ENCODE peak calls at places on chromosomes 13 and 19, in nine cellular contexts. One of them, this sample, is unnamed.

GRCh38 chr19:46692918-46693722 is 23.8 kb downstream of the PRKD2 start:
- DNase-seq in RPMI8226: no peak
- DNase-seq in COR-L47: no peak
- DNase-seq in head of caudate nucleus: no peak
- DNase-seq in T-helper 1 cell: no peak
- DNase-seq in MM.1S: no peak
- DNase-seq in HS-5: no peak
- DNase-seq in H1: no peak
- DNase-seq in stimulated activated CD8-positive, alpha-beta memory T cell treated with anti-CD3 and anti-CD28 coated beads, Interleukin-4, amount 100 ng/mL, for 1 hour: no peak
- DNase-seq in this sample: no peak

GRCh38 chr13:62687727-62688126 is 1272.1 kb upstream of the PCDH20 start:
- DNase-seq in RPMI8226: no peak
- DNase-seq in COR-L47: no peak
- DNase-seq in head of caudate nucleus: no peak
- DNase-seq in T-helper 1 cell: no peak
- DNase-seq in MM.1S: no peak
- DNase-seq in HS-5: no peak
- DNase-seq in H1: no peak
- DNase-seq in stimulated activated CD8-positive, alpha-beta memory T cell treated with anti-CD3 and anti-CD28 coated beads, Interleukin-4, amount 100 ng/mL, for 1 hour: no peak
- DNase-seq in this sample: no peak

GRCh38 chr13:37148501-37148900 is 43.0 kb upstream of the CSNK1A1L start:
- DNase-seq in RPMI8226: no peak
- DNase-seq in COR-L47: no peak
- DNase-seq in head of caudate nucleus: no peak
- DNase-seq in T-helper 1 cell: no peak
- DNase-seq in MM.1S: no peak
- DNase-seq in HS-5: no peak
- DNase-seq in H1: no peak
- DNase-seq in stimulated activated CD8-positive, alpha-beta memory T cell treated with anti-CD3 and anti-CD28 coated beads, Interleukin-4, amount 100 ng/mL, for 1 hour: no peak
- DNase-seq in this sample: no peak

GRCh38 chr19:45376045-45376724 is 5.8 kb upstream of the ERCC2 start:
- DNase-seq in RPMI8226: no peak
- DNase-seq in COR-L47: no peak
- DNase-seq in head of caudate nucleus: no peak
- DNase-seq in T-helper 1 cell: no peak
- DNase-seq in MM.1S: no peak
- DNase-seq in HS-5: peak
- DNase-seq in H1: no peak
- DNase-seq in stimulated activated CD8-positive, alpha-beta memory T cell treated with anti-CD3 and anti-CD28 coated beads, Interleukin-4, amount 100 ng/mL, for 1 hour: no peak
- DNase-seq in this sample: no peak

GRCh38 chr19:46495789-46496099 is at the start of gene PNMA8B:
- DNase-seq in RPMI8226: peak
- DNase-seq in COR-L47: peak
- DNase-seq in head of caudate nucleus: peak
- DNase-seq in T-helper 1 cell: no peak
- DNase-seq in MM.1S: peak
- DNase-seq in HS-5: no peak
- DNase-seq in H1: peak
- DNase-seq in stimulated activated CD8-positive, alpha-beta memory T cell treated with anti-CD3 and anti-CD28 coated beads, Interleukin-4, amount 100 ng/mL, for 1 hour: no peak
- DNase-seq in this sample: peak

GRCh38 chr13:97226788-97227627 is 4.9 kb downstream of the MBNL2 start:
- DNase-seq in RPMI8226: no peak
- DNase-seq in COR-L47: peak
- DNase-seq in head of caudate nucleus: no peak
- DNase-seq in T-helper 1 cell: peak
- DNase-seq in MM.1S: peak
- DNase-seq in HS-5: no peak
- DNase-seq in H1: no peak
- DNase-seq in stimulated activated CD8-positive, alpha-beta memory T cell treated with anti-CD3 and anti-CD28 coated beads, Interleukin-4, amount 100 ng/mL, for 1 hour: peak
- DNase-seq in this sample: no peak

GRCh38 chr13:75402787-75403186 is 79.2 kb downstream of the TBC1D4 start:
- DNase-seq in RPMI8226: no peak
- DNase-seq in COR-L47: no peak
- DNase-seq in head of caudate nucleus: peak
- DNase-seq in T-helper 1 cell: no peak
- DNase-seq in MM.1S: no peak
- DNase-seq in HS-5: no peak
- DNase-seq in H1: no peak
- DNase-seq in stimulated activated CD8-positive, alpha-beta memory T cell treated with anti-CD3 and anti-CD28 coated beads, Interleukin-4, amount 100 ng/mL, for 1 hour: no peak
- DNase-seq in this sample: no peak

GRCh38 chr13:111165611-111166010 is 50.5 kb downstream of the ARHGEF7 start:
- DNase-seq in RPMI8226: no peak
- DNase-seq in COR-L47: no peak
- DNase-seq in head of caudate nucleus: no peak
- DNase-seq in T-helper 1 cell: no peak
- DNase-seq in MM.1S: no peak
- DNase-seq in HS-5: no peak
- DNase-seq in H1: no peak
- DNase-seq in stimulated activated CD8-positive, alpha-beta memory T cell treated with anti-CD3 and anti-CD28 coated beads, Interleukin-4, amount 100 ng/mL, for 1 hour: no peak
- DNase-seq in this sample: no peak

GRCh38 chr19:50432221-50432626 is 468 bp upstream of the MYBPC2 start:
- DNase-seq in RPMI8226: peak
- DNase-seq in COR-L47: no peak
- DNase-seq in head of caudate nucleus: no peak
- DNase-seq in T-helper 1 cell: no peak
- DNase-seq in MM.1S: no peak
- DNase-seq in HS-5: no peak
- DNase-seq in H1: no peak
- DNase-seq in stimulated activated CD8-positive, alpha-beta memory T cell treated with anti-CD3 and anti-CD28 coated beads, Interleukin-4, amount 100 ng/mL, for 1 hour: no peak
- DNase-seq in this sample: no peak

GRCh38 chr13:47287291-47287751 is 390.5 kb upstream of the HTR2A start:
- DNase-seq in RPMI8226: no peak
- DNase-seq in COR-L47: no peak
- DNase-seq in head of caudate nucleus: no peak
- DNase-seq in T-helper 1 cell: no peak
- DNase-seq in MM.1S: no peak
- DNase-seq in HS-5: no peak
- DNase-seq in H1: no peak
- DNase-seq in stimulated activated CD8-positive, alpha-beta memory T cell treated with anti-CD3 and anti-CD28 coated beads, Interleukin-4, amount 100 ng/mL, for 1 hour: no peak
- DNase-seq in this sample: no peak

GRCh38 chr13:23600100-23600499 is 29.9 kb downstream of the TNFRSF19 start:
- DNase-seq in RPMI8226: no peak
- DNase-seq in COR-L47: no peak
- DNase-seq in head of caudate nucleus: no peak
- DNase-seq in T-helper 1 cell: no peak
- DNase-seq in MM.1S: no peak
- DNase-seq in HS-5: no peak
- DNase-seq in H1: no peak
- DNase-seq in stimulated activated CD8-positive, alpha-beta memory T cell treated with anti-CD3 and anti-CD28 coated beads, Interleukin-4, amount 100 ng/mL, for 1 hour: no peak
- DNase-seq in this sample: no peak

GRCh38 chr19:5943623-5944022 is 29.6 kb downstream of the CAPS start:
- DNase-seq in RPMI8226: no peak
- DNase-seq in COR-L47: no peak
- DNase-seq in head of caudate nucleus: no peak
- DNase-seq in T-helper 1 cell: no peak
- DNase-seq in MM.1S: no peak
- DNase-seq in HS-5: no peak
- DNase-seq in H1: no peak
- DNase-seq in stimulated activated CD8-positive, alpha-beta memory T cell treated with anti-CD3 and anti-CD28 coated beads, Interleukin-4, amount 100 ng/mL, for 1 hour: no peak
- DNase-seq in this sample: no peak

GRCh38 chr13:73075546-73075945 is 16.7 kb downstream of the KLF5 start:
- DNase-seq in RPMI8226: no peak
- DNase-seq in COR-L47: no peak
- DNase-seq in head of caudate nucleus: no peak
- DNase-seq in T-helper 1 cell: no peak
- DNase-seq in MM.1S: no peak
- DNase-seq in HS-5: no peak
- DNase-seq in H1: no peak
- DNase-seq in stimulated activated CD8-positive, alpha-beta memory T cell treated with anti-CD3 and anti-CD28 coated beads, Interleukin-4, amount 100 ng/mL, for 1 hour: no peak
- DNase-seq in this sample: no peak

GRCh38 chr19:6738726-6739389 is 622 bp upstream of the TRIP10 start:
- DNase-seq in RPMI8226: peak
- DNase-seq in COR-L47: no peak
- DNase-seq in head of caudate nucleus: no peak
- DNase-seq in T-helper 1 cell: no peak
- DNase-seq in MM.1S: peak
- DNase-seq in HS-5: no peak
- DNase-seq in H1: no peak
- DNase-seq in stimulated activated CD8-positive, alpha-beta memory T cell treated with anti-CD3 and anti-CD28 coated beads, Interleukin-4, amount 100 ng/mL, for 1 hour: no peak
- DNase-seq in this sample: no peak

GRCh38 chr19:52527954-52528326 is 472 bp downstream of the ZNF808 start:
- DNase-seq in RPMI8226: peak
- DNase-seq in COR-L47: no peak
- DNase-seq in head of caudate nucleus: peak
- DNase-seq in T-helper 1 cell: no peak
- DNase-seq in MM.1S: no peak
- DNase-seq in HS-5: no peak
- DNase-seq in H1: no peak
- DNase-seq in stimulated activated CD8-positive, alpha-beta memory T cell treated with anti-CD3 and anti-CD28 coated beads, Interleukin-4, amount 100 ng/mL, for 1 hour: no peak
- DNase-seq in this sample: no peak

GRCh38 chr19:3304871-3305423 is 61.4 kb upstream of the NFIC start:
- DNase-seq in RPMI8226: peak
- DNase-seq in COR-L47: peak
- DNase-seq in head of caudate nucleus: peak
- DNase-seq in T-helper 1 cell: peak
- DNase-seq in MM.1S: peak
- DNase-seq in HS-5: peak
- DNase-seq in H1: no peak
- DNase-seq in stimulated activated CD8-positive, alpha-beta memory T cell treated with anti-CD3 and anti-CD28 coated beads, Interleukin-4, amount 100 ng/mL, for 1 hour: peak
- DNase-seq in this sample: peak

GRCh38 chr13:35599385-35599784 is 122.9 kb upstream of the MAB21L1 start:
- DNase-seq in RPMI8226: no peak
- DNase-seq in COR-L47: no peak
- DNase-seq in head of caudate nucleus: no peak
- DNase-seq in T-helper 1 cell: no peak
- DNase-seq in MM.1S: no peak
- DNase-seq in HS-5: no peak
- DNase-seq in H1: no peak
- DNase-seq in stimulated activated CD8-positive, alpha-beta memory T cell treated with anti-CD3 and anti-CD28 coated beads, Interleukin-4, amount 100 ng/mL, for 1 hour: no peak
- DNase-seq in this sample: no peak

GRCh38 chr13:47166341-47166740 is 269.5 kb upstream of the HTR2A start:
- DNase-seq in RPMI8226: no peak
- DNase-seq in COR-L47: no peak
- DNase-seq in head of caudate nucleus: no peak
- DNase-seq in T-helper 1 cell: no peak
- DNase-seq in MM.1S: no peak
- DNase-seq in HS-5: no peak
- DNase-seq in H1: no peak
- DNase-seq in stimulated activated CD8-positive, alpha-beta memory T cell treated with anti-CD3 and anti-CD28 coated beads, Interleukin-4, amount 100 ng/mL, for 1 hour: no peak
- DNase-seq in this sample: no peak

GRCh38 chr13:96075953-96076543 is 13.9 kb upstream of the HS6ST3 start:
- DNase-seq in RPMI8226: peak
- DNase-seq in COR-L47: no peak
- DNase-seq in head of caudate nucleus: no peak
- DNase-seq in T-helper 1 cell: no peak
- DNase-seq in MM.1S: peak
- DNase-seq in HS-5: no peak
- DNase-seq in H1: no peak
- DNase-seq in stimulated activated CD8-positive, alpha-beta memory T cell treated with anti-CD3 and anti-CD28 coated beads, Interleukin-4, amount 100 ng/mL, for 1 hour: no peak
- DNase-seq in this sample: no peak

GRCh38 chr19:16204005-16204294 is 6.2 kb downstream of the AP1M1 start:
- DNase-seq in RPMI8226: no peak
- DNase-seq in COR-L47: no peak
- DNase-seq in head of caudate nucleus: no peak
- DNase-seq in T-helper 1 cell: no peak
- DNase-seq in MM.1S: no peak
- DNase-seq in HS-5: no peak
- DNase-seq in H1: no peak
- DNase-seq in stimulated activated CD8-positive, alpha-beta memory T cell treated with anti-CD3 and anti-CD28 coated beads, Interleukin-4, amount 100 ng/mL, for 1 hour: no peak
- DNase-seq in this sample: no peak

GRCh38 chr19:58387338-58388174 is 487 bp downstream of the RPS5 start:
- DNase-seq in RPMI8226: peak
- DNase-seq in COR-L47: no peak
- DNase-seq in head of caudate nucleus: no peak
- DNase-seq in T-helper 1 cell: no peak
- DNase-seq in MM.1S: no peak
- DNase-seq in HS-5: no peak
- DNase-seq in H1: no peak
- DNase-seq in stimulated activated CD8-positive, alpha-beta memory T cell treated with anti-CD3 and anti-CD28 coated beads, Interleukin-4, amount 100 ng/mL, for 1 hour: no peak
- DNase-seq in this sample: no peak

GRCh38 chr19:14475251-14476073 is at the start of gene PTGER1:
- DNase-seq in RPMI8226: peak
- DNase-seq in COR-L47: peak
- DNase-seq in head of caudate nucleus: no peak
- DNase-seq in T-helper 1 cell: no peak
- DNase-seq in MM.1S: no peak
- DNase-seq in HS-5: peak
- DNase-seq in H1: no peak
- DNase-seq in stimulated activated CD8-positive, alpha-beta memory T cell treated with anti-CD3 and anti-CD28 coated beads, Interleukin-4, amount 100 ng/mL, for 1 hour: no peak
- DNase-seq in this sample: no peak

GRCh38 chr13:59279024-59279423 is 884.7 kb downstream of the DIAPH3 start:
- DNase-seq in RPMI8226: no peak
- DNase-seq in COR-L47: no peak
- DNase-seq in head of caudate nucleus: no peak
- DNase-seq in T-helper 1 cell: no peak
- DNase-seq in MM.1S: no peak
- DNase-seq in HS-5: no peak
- DNase-seq in H1: no peak
- DNase-seq in stimulated activated CD8-positive, alpha-beta memory T cell treated with anti-CD3 and anti-CD28 coated beads, Interleukin-4, amount 100 ng/mL, for 1 hour: no peak
- DNase-seq in this sample: no peak

GRCh38 chr19:48859711-48860572 is 8.5 kb downstream of the PLEKHA4 start:
- DNase-seq in RPMI8226: no peak
- DNase-seq in COR-L47: no peak
- DNase-seq in head of caudate nucleus: no peak
- DNase-seq in T-helper 1 cell: no peak
- DNase-seq in MM.1S: no peak
- DNase-seq in HS-5: no peak
- DNase-seq in H1: no peak
- DNase-seq in stimulated activated CD8-positive, alpha-beta memory T cell treated with anti-CD3 and anti-CD28 coated beads, Interleukin-4, amount 100 ng/mL, for 1 hour: no peak
- DNase-seq in this sample: no peak

GRCh38 chr19:2259331-2259730 is 3.1 kb upstream of the JSRP1 start:
- DNase-seq in RPMI8226: no peak
- DNase-seq in COR-L47: no peak
- DNase-seq in head of caudate nucleus: no peak
- DNase-seq in T-helper 1 cell: no peak
- DNase-seq in MM.1S: peak
- DNase-seq in HS-5: no peak
- DNase-seq in H1: no peak
- DNase-seq in stimulated activated CD8-positive, alpha-beta memory T cell treated with anti-CD3 and anti-CD28 coated beads, Interleukin-4, amount 100 ng/mL, for 1 hour: no peak
- DNase-seq in this sample: no peak

GRCh38 chr19:36060430-36060829 is 5.7 kb downstream of the WDR62 start:
- DNase-seq in RPMI8226: no peak
- DNase-seq in COR-L47: no peak
- DNase-seq in head of caudate nucleus: peak
- DNase-seq in T-helper 1 cell: no peak
- DNase-seq in MM.1S: peak
- DNase-seq in HS-5: no peak
- DNase-seq in H1: no peak
- DNase-seq in stimulated activated CD8-positive, alpha-beta memory T cell treated with anti-CD3 and anti-CD28 coated beads, Interleukin-4, amount 100 ng/mL, for 1 hour: no peak
- DNase-seq in this sample: no peak

GRCh38 chr13:51704399-51705306 is 99.3 kb downstream of the DHRS12 start:
- DNase-seq in RPMI8226: no peak
- DNase-seq in COR-L47: no peak
- DNase-seq in head of caudate nucleus: no peak
- DNase-seq in T-helper 1 cell: no peak
- DNase-seq in MM.1S: no peak
- DNase-seq in HS-5: no peak
- DNase-seq in H1: no peak
- DNase-seq in stimulated activated CD8-positive, alpha-beta memory T cell treated with anti-CD3 and anti-CD28 coated beads, Interleukin-4, amount 100 ng/mL, for 1 hour: no peak
- DNase-seq in this sample: no peak

GRCh38 chr13:89212186-89212585 is 1541.0 kb downstream of the SLITRK5 start:
- DNase-seq in RPMI8226: no peak
- DNase-seq in COR-L47: peak
- DNase-seq in head of caudate nucleus: no peak
- DNase-seq in T-helper 1 cell: no peak
- DNase-seq in MM.1S: no peak
- DNase-seq in HS-5: no peak
- DNase-seq in H1: no peak
- DNase-seq in stimulated activated CD8-positive, alpha-beta memory T cell treated with anti-CD3 and anti-CD28 coated beads, Interleukin-4, amount 100 ng/mL, for 1 hour: no peak
- DNase-seq in this sample: no peak

GRCh38 chr19:11246941-11247340 is 7.5 kb downstream of the ANGPTL8 start:
- DNase-seq in RPMI8226: no peak
- DNase-seq in COR-L47: no peak
- DNase-seq in head of caudate nucleus: no peak
- DNase-seq in T-helper 1 cell: no peak
- DNase-seq in MM.1S: no peak
- DNase-seq in HS-5: no peak
- DNase-seq in H1: no peak
- DNase-seq in stimulated activated CD8-positive, alpha-beta memory T cell treated with anti-CD3 and anti-CD28 coated beads, Interleukin-4, amount 100 ng/mL, for 1 hour: no peak
- DNase-seq in this sample: no peak

GRCh38 chr13:30526612-30527217 is 61.0 kb upstream of the HMGB1 start:
- DNase-seq in RPMI8226: no peak
- DNase-seq in COR-L47: no peak
- DNase-seq in head of caudate nucleus: no peak
- DNase-seq in T-helper 1 cell: no peak
- DNase-seq in MM.1S: no peak
- DNase-seq in HS-5: no peak
- DNase-seq in H1: no peak
- DNase-seq in stimulated activated CD8-positive, alpha-beta memory T cell treated with anti-CD3 and anti-CD28 coated beads, Interleukin-4, amount 100 ng/mL, for 1 hour: no peak
- DNase-seq in this sample: no peak

GRCh38 chr13:33285420-33286124 is at the start of gene STARD13:
- DNase-seq in RPMI8226: peak
- DNase-seq in COR-L47: no peak
- DNase-seq in head of caudate nucleus: peak
- DNase-seq in T-helper 1 cell: no peak
- DNase-seq in MM.1S: peak
- DNase-seq in HS-5: peak
- DNase-seq in H1: peak
- DNase-seq in stimulated activated CD8-positive, alpha-beta memory T cell treated with anti-CD3 and anti-CD28 coated beads, Interleukin-4, amount 100 ng/mL, for 1 hour: no peak
- DNase-seq in this sample: no peak

This sample was measured in CD4-positive, alpha-beta T cell.